ENCODE peak calls at places on chromosomes 1 and 21, in four cellular contexts. N is HCT116, K is K562, F is HepG2. U is an unnamed sample.

GRCh38 chr1:94983343-94983742 is 56.4 kb upstream of the CNN3 start:
- DNase-seq in N (no peak), K (no peak), F (no peak), U (no peak)

GRCh38 chr1:186473047-186473446 is 12.1 kb upstream of the PDC start:
- DNase-seq in N (no peak), K (no peak), F (no peak), U (no peak)

GRCh38 chr1:76254165-76255043 is 179.9 kb downstream of the ST6GALNAC3 start:
- DNase-seq in N (peak), K (no peak), F (no peak), U (no peak)

GRCh38 chr1:107530543-107530942 is 389.7 kb downstream of the NTNG1 start:
- DNase-seq in N (no peak), K (no peak), F (no peak), U (no peak)

GRCh38 chr1:166273618-166274017 is 106.8 kb upstream of the FAM78B start:
- DNase-seq in N (no peak), K (no peak), F (no peak), U (peak)

GRCh38 chr1:1421147-1421906 is at the start of gene ANKRD65:
- DNase-seq in N (no peak), K (no peak), F (peak), U (peak)

GRCh38 chr1:100989306-100990077 is 36.1 kb downstream of the DPH5 start:
- DNase-seq in N (no peak), K (no peak), F (no peak), U (no peak)

GRCh38 chr1:9315411-9316079 is 22.9 kb downstream of the SPSB1 start:
- DNase-seq in N (no peak), K (no peak), F (no peak), U (no peak)

GRCh38 chr1:230308039-230308438 is 118.1 kb downstream of the PGBD5 start:
- DNase-seq in N (peak), K (peak), F (no peak), U (no peak)

GRCh38 chr1:53473463-53473862 is 14.3 kb downstream of the DMRTB1 start:
- DNase-seq in N (no peak), K (no peak), F (no peak), U (no peak)

GRCh38 chr1:172394167-172394751 is 26.2 kb upstream of the C1orf105 start:
- DNase-seq in N (no peak), K (no peak), F (peak), U (no peak)

GRCh38 chr1:97277891-97278662 is 556.5 kb downstream of the PTBP2 start:
- DNase-seq in N (peak), K (no peak), F (no peak), U (no peak)

GRCh38 chr1:114032271-114033218 is 53.3 kb downstream of the OLFML3 start:
- DNase-seq in N (no peak), K (no peak), F (no peak), U (no peak)

GRCh38 chr1:96538001-96538649 is 183.5 kb upstream of the PTBP2 start:
- DNase-seq in N (no peak), K (no peak), F (peak), U (peak)

GRCh38 chr1:57017201-57017600 is 51.4 kb upstream of the C8B start:
- DNase-seq in N (no peak), K (no peak), F (peak), U (no peak)

DNA sequence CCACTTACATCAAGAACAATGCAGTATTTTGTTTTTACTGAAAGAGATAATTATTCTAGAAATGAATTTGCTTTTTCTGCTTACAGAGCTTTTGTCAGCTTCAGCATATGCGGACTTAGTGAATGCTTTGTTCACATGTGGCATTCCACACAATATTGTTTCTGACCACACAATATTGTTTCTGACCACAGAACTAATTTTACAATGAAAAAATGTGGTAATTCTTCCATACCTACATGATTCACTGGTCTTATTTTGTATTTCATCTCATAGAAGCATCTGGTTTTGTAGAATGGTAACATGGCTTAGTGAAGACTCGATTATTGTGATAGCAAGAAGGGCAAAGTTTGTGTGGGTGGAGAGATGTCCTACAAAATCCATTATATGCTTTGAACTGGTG is 75.1 kb downstream of the HLX start:
- DNase-seq in N (no peak), K (no peak), F (no peak), U (no peak)
- TF ChIP-seq ELF1 in N (no peak), K (no peak), F (no peak), U (no peak)

DNA sequence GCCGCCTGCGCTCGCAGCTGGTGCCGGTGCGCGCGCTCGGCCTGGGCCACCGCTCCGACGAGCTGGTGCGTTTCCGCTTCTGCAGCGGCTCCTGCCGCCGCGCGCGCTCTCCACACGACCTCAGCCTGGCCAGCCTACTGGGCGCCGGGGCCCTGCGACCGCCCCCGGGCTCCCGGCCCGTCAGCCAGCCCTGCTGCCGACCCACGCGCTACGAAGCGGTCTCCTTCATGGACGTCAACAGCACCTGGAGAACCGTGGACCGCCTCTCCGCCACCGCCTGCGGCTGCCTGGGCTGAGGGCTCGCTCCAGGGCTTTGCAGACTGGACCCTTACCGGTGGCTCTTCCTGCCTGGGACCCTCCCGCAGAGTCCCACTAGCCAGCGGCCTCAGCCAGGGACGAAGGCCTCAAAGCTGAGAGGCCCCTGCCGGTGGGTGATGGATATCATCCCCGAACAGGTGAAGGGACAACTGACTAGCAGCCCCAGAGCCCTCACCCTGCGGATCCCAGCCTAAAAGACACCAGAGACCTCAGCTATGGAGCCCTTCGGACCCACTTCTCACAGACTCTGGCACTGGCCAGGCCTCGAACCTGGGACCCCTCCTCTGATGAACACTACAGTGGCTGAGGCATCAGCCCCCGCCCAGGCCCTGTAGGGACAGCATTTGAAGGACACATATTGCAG is 3.0 kb downstream of the ARTN start:
- DNase-seq in N (no peak), K (no peak), F (peak), U (peak)
- TF ChIP-seq ELF1 in N (no peak), K (no peak), F (no peak), U (no peak)

GRCh38 chr1:54487571-54488050 is 60.4 kb upstream of the ACOT11 start:
- DNase-seq in N (no peak), K (no peak), F (no peak), U (no peak)
- TF ChIP-seq ELF1 in N (no peak), K (no peak), F (no peak), U (no peak)

GRCh38 chr1:59833991-59834390 is 19.2 kb downstream of the HOOK1 start:
- DNase-seq in N (no peak), K (no peak), F (no peak), U (no peak)

GRCh38 chr1:59828160-59828559 is 13.4 kb downstream of the HOOK1 start:
- DNase-seq in N (no peak), K (no peak), F (no peak), U (no peak)

GRCh38 chr1:59827055-59827643 is 12.4 kb downstream of the HOOK1 start:
- DNase-seq in N (no peak), K (no peak), F (no peak), U (no peak)

GRCh38 chr1:59833022-59833421 is 18.3 kb downstream of the HOOK1 start:
- DNase-seq in N (no peak), K (no peak), F (no peak), U (no peak)

DNA sequence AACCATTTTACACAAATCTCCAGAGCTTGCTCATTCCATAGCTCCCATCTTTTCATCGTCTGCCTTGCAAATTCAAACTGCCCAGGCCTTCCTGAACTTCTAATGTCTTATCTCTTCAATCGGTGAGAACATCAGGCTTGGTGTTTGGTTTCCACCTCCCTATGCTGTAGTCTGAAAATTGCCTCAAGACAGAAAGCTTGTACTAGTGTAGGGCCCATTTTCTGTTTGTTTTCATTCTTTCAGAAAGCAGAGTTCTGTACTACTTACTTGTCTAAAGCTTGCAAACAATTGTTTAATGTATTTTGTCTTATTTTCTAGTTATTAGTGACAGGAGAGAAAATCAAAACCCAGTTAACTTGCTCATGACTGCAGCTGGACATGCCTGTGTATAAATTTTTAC is 16.8 kb downstream of the HOOK1 start:
- DNase-seq in N (no peak), K (no peak), F (no peak), U (no peak)
- TF ChIP-seq ELF1 in N (no peak), K (no peak), F (no peak), U (no peak)

DNA sequence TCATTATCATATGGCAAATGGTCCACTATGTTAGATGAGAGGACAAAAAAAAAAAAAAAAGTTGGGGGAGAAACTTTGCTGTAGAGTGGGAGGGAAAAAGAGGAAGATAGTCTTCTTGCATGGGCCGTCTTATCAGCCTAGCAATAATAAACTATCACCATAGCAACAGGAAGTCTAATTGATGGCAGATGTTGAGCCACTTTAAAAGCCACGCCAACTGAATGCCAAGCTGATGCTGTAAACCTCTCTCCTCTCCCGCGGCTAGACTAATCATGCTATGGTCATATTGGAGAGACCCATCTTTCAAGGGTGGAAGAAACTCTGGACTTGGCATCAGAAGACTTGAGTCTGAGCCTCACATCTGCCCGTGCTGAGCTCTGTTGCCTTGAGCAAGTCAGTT is 122.2 kb upstream of the HOOK1 start:
- DNase-seq in N (no peak), K (no peak), F (no peak), U (peak)
- TF ChIP-seq ELF1 in N (no peak), K (no peak), F (no peak), U (no peak)

GRCh38 chr21:33668180-33668579 is 25.9 kb downstream of the ITSN1 start:
- DNase-seq in N (no peak), K (peak), F (no peak), U (no peak)
- TF ChIP-seq ELF1 in N (no peak), K (no peak), F (no peak), U (no peak)

GRCh38 chr1:212225416-212225815 is 59.8 kb upstream of the PPP2R5A start:
- DNase-seq in N (no peak), K (no peak), F (no peak), U (no peak)

GRCh38 chr1:212226467-212226866 is 58.7 kb upstream of the PPP2R5A start:
- DNase-seq in N (no peak), K (no peak), F (no peak), U (no peak)

GRCh38 chr1:212228076-212228475 is 57.1 kb upstream of the PPP2R5A start:
- DNase-seq in N (no peak), K (no peak), F (no peak), U (no peak)

GRCh38 chr1:212224102-212224501 is 61.1 kb upstream of the PPP2R5A start:
- DNase-seq in N (no peak), K (no peak), F (no peak), U (no peak)

DNA sequence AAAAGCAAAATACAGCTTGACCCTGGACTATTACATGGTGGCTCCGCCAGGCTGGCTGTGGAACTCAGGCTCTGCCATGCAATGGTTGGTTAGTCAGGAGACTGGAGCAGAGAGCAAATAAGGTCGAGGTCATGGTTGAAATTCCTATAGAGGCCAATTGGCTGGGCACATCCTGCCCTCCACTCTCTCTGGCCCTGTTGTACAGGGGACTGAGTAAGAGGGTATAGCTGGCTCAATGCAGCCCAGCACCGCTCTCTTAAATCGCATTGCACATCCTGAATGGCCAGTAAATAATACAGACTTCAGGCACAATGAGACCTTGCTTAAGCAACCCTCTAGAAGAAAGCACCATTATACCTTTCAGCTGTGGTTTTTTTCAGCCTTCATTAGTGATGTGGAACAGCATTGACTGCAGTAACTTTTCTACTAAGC is 59.3 kb upstream of the PPP2R5A start:
- DNase-seq in N (no peak), K (no peak), F (peak), U (no peak)
- TF ChIP-seq ELF1 in N (no peak), K (no peak), F (no peak), U (no peak)

GRCh38 chr21:31370893-31371652 is 27.0 kb upstream of the TIAM1 start:
- DNase-seq in N (no peak), K (no peak), F (no peak), U (no peak)

GRCh38 chr21:31370281-31370892 is 26.3 kb upstream of the TIAM1 start:
- DNase-seq in N (no peak), K (no peak), F (no peak), U (no peak)

GRCh38 chr21:31364265-31364945 is 20.3 kb upstream of the TIAM1 start:
- DNase-seq in N (no peak), K (no peak), F (no peak), U (no peak)

GRCh38 chr21:31363720-31364119 is 19.7 kb upstream of the TIAM1 start:
- DNase-seq in N (no peak), K (no peak), F (no peak), U (no peak)

DNA sequence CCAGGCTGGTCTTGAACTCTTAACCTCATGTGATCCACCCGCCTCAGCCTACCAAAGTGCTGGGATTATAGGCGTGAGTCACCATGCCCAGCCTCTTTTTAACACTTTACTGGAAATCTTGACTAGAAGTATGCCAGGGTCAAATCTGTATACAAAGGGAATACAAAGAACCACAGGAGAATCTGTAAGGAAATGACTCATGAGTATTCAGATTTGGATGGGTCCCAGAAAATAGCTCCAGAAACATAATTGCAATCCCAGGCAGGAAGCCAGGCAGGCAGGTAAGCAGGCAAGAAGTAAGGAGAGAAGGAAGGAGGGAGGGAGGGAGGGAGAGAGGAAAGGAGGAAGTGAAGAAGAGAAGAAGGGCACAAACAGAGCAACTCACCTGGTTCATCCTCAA is 22.8 kb upstream of the TIAM1 start:
- DNase-seq in N (peak), K (no peak), F (no peak), U (no peak)
- TF ChIP-seq ELF1 in N (no peak), K (no peak), F (no peak), U (no peak)

U was measured in SK-N-SH.